ENCODE peak calls at places on chromosomes 11 and 22, in eight cellular contexts. M is astrocyte, T is IMR-90, R is neuronal stem cell, D is PC-3, S is fibroblast of lung, I is neural progenitor cell, E is mesenchymal stem cell. H is an unnamed sample.

GRCh38 chr11:6817668-6818067 is 18.2 kb upstream of the OR6A2 start:
- DNase-seq in M (no peak), T (peak), R (no peak), D (no peak), S (no peak), I (peak), E (no peak), H (peak)

GRCh38 chr11:2930705-2931415 is 1.6 kb upstream of the PHLDA2 start:
- DNase-seq in M (no peak), T (peak), R (peak), D (peak), S (no peak), I (peak), E (peak), H (peak)

GRCh38 chr22:20141186-20142077 is 9.4 kb downstream of the CCDC188 start:
- DNase-seq in M (peak), T (peak), R (no peak), D (no peak), S (peak), I (no peak), E (peak), H (peak)

GRCh38 chr11:1499899-1500298 is 13.3 kb upstream of the MOB2 start:
- DNase-seq in M (no peak), T (no peak), R (no peak), D (no peak), S (no peak), I (no peak), E (no peak), H (no peak)

GRCh38 chr11:115939104-115939503 is 434.9 kb upstream of the CADM1 start:
- DNase-seq in M (peak), T (peak), R (no peak), D (no peak), S (peak), I (no peak), E (peak), H (no peak)

GRCh38 chr11:26867286-26867685 is 126.6 kb upstream of the FIBIN start:
- DNase-seq in M (no peak), T (no peak), R (no peak), D (no peak), S (no peak), I (no peak), E (peak), H (no peak)

GRCh38 chr11:66467034-66467659 is 442 bp downstream of the PELI3 start:
- DNase-seq in M (no peak), T (peak), R (peak), D (peak), S (peak), I (peak), E (peak), H (peak)

GRCh38 chr11:79045811-79046304 is 395.0 kb downstream of the TENM4 start:
- DNase-seq in M (peak), T (peak), R (no peak), D (no peak), S (peak), I (peak), E (peak), H (peak)

GRCh38 chr11:43918662-43919061 is 23.8 kb upstream of the C11orf96 start:
- DNase-seq in M (no peak), T (no peak), R (no peak), D (no peak), S (no peak), I (no peak), E (peak), H (no peak)

GRCh38 chr11:78039919-78040671 is 17.0 kb upstream of the KCTD14 start:
- DNase-seq in M (peak), T (peak), R (no peak), D (peak), S (peak), I (no peak), E (peak), H (no peak)

GRCh38 chr11:47260366-47260765 is 2.6 kb downstream of the NR1H3 start:
- DNase-seq in M (no peak), T (no peak), R (no peak), D (no peak), S (no peak), I (no peak), E (no peak), H (no peak)

GRCh38 chr11:112582366-112582765 is 321.7 kb upstream of the PLET1 start:
- DNase-seq in M (no peak), T (no peak), R (no peak), D (no peak), S (no peak), I (no peak), E (no peak), H (no peak)

GRCh38 chr22:19884954-19885751 is 30.5 kb upstream of the GNB1L start:
- DNase-seq in M (no peak), T (no peak), R (no peak), D (no peak), S (no peak), I (no peak), E (no peak), H (no peak)

GRCh38 chr22:17563936-17564391 is 666 bp downstream of the SLC25A18 start:
- DNase-seq in M (peak), T (peak), R (no peak), D (no peak), S (peak), I (no peak), E (no peak), H (no peak)

GRCh38 chr11:64245797-64246623 is 733 bp downstream of the PPP1R14B start:
- DNase-seq in M (peak), T (peak), R (no peak), D (peak), S (peak), I (peak), E (peak), H (peak)

DNA sequence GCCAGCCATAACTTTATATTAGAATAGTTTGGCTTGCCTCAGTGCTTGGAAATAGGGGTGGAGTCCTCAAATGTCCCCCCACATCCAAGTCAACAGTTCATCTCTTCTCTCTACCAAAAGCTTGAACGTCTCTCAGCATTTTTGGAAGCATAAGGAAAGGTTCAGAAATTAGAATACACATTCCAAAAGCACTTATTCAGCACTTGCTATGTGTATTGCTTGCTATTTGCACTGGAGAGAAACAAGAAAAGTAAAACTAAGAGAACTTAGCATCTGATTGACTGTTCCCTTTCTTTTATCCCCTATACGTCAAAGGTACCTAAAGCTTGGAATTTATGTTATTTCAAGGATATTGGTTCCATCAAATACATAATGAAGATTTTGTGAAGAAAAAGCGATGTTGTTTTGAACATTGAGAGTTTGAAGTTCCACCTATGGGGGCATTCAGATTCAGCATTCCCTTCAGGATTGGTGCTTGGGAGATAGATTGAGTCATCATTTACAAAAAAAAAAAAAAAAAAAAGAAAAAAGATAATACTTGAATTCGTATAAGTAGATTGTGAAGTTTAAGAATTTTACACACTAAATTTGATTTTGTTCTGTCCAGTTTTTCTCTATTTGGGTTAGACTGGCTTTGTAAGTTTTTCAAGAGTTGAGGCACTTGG is 1.3 kb downstream of the TBRG1 start:
- DNase-seq in M (peak), T (peak), R (no peak), D (no peak), S (peak), I (no peak), E (peak), H (no peak)
- H3K9ac ChIP-seq in M (peak), T (peak), R (no peak), D (peak), S (no peak), I (peak), E (peak), H (peak)

GRCh38 chr11:65262381-65262680 is 569 bp downstream of the POLA2 start:
- DNase-seq in M (no peak), T (no peak), R (no peak), D (peak), S (no peak), I (no peak), E (no peak), H (no peak)

GRCh38 chr11:65262775-65263174 is 1.0 kb downstream of the POLA2 start:
- DNase-seq in M (no peak), T (no peak), R (no peak), D (no peak), S (no peak), I (no peak), E (no peak), H (no peak)

GRCh38 chr11:65260302-65260701 is 1.5 kb upstream of the POLA2 start:
- DNase-seq in M (no peak), T (no peak), R (no peak), D (no peak), S (no peak), I (no peak), E (no peak), H (no peak)

GRCh38 chr11:65261591-65262380 is at the start of gene POLA2:
- DNase-seq in M (peak), T (peak), R (peak), D (peak), S (peak), I (peak), E (peak), H (peak)

DNA sequence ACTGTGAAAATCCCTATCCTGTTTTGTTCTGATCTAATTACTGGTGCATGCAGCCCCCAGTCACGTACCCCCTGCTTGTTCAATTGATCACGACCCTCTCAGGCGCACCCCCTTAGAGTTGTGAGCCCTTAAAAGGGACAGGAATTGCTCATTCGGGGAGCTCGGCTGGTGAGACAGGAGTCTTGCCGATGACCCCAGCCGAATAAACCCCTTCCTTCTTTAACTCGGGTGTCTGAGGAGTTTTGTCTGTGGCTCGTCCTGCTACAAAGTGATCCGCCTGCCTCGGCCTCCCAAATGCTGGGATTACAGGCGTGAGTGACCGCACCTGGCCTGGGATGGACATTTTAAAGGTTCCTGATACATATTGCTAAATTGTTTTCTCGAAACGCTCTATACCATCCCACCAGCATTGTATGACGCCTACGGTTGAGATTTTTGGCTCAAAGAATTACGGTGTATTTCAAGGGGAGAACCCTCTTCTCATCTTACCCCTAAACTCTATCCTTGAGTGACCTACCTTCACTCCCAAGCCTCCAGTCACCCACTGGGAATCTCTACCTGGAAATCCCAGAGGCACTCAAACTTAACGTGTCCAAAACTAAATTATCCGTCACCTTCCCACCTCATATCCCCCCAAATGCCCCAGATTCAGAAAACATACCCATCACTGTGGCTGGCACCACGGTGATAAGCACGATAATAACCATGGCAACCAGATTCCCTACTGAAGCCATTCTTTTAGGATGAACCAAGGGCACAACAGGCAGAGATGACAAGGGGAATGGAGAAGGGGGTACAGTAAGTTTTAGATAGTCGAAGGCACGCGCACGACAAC is 789 bp upstream of the POLA2 start:
- DNase-seq in M (no peak), T (no peak), R (no peak), D (no peak), S (no peak), I (no peak), E (no peak), H (peak)
- H3K4me2 ChIP-seq in M (peak), T (peak), R (peak), D (peak), S (peak), I (peak), E (peak), H (peak)

GRCh38 chr11:130179396-130180306 is 20.1 kb downstream of the ST14 start:
- DNase-seq in M (no peak), T (no peak), R (no peak), D (no peak), S (no peak), I (no peak), E (no peak), H (no peak)
- H3K9ac ChIP-seq in M (no peak), T (no peak), R (peak), D (no peak), S (no peak), I (no peak), E (no peak), H (no peak)

GRCh38 chr22:49323751-49324415 is 503.8 kb downstream of the BRD1 start:
- DNase-seq in M (no peak), T (no peak), R (no peak), D (no peak), S (no peak), I (no peak), E (no peak), H (no peak)
- H3K4me2 ChIP-seq in M (no peak), T (no peak), R (no peak), D (no peak), S (no peak), I (no peak), E (no peak), H (no peak)

GRCh38 chr22:31271026-31271425 is 21.3 kb downstream of the PIK3IP1 start:
- DNase-seq in M (no peak), T (no peak), R (no peak), D (no peak), S (no peak), I (no peak), E (no peak), H (peak)
- H3K9ac ChIP-seq in M (peak), T (no peak), R (peak), D (no peak), S (no peak), I (no peak), E (no peak), H (peak)

H was measured in mesendoderm.